ENCODE peak calls at places on chromosomes 5 and 9, in eight cellular contexts. One of them, this sample, is unnamed.

GRCh38 chr5:139296862-139297326 is 3.4 kb downstream of the MATR3 start:
- DNase-seq in ovary: no peak
- DNase-seq in tibial nerve: no peak
- DNase-seq in effector memory CD4-positive, alpha-beta T cell: no peak
- DNase-seq in tibial artery: no peak
- DNase-seq in ascending aorta: no peak
- DNase-seq in PC-9: no peak
- DNase-seq in CD8-positive, alpha-beta T cell: no peak
- DNase-seq in this sample: no peak

GRCh38 chr9:107172160-107172978 is 110.7 kb upstream of the RAD23B start:
- DNase-seq in ovary: peak; percentile 81
- DNase-seq in tibial nerve: peak; percentile 64
- DNase-seq in effector memory CD4-positive, alpha-beta T cell: peak; percentile 27
- DNase-seq in tibial artery: peak; percentile 78
- DNase-seq in ascending aorta: no peak
- DNase-seq in PC-9: peak; percentile 71
- DNase-seq in CD8-positive, alpha-beta T cell: peak; percentile 55
- DNase-seq in this sample: peak; percentile 64

GRCh38 chr9:25658587-25658986 is 19.7 kb downstream of the TUSC1 start:
- DNase-seq in ovary: no peak
- DNase-seq in tibial nerve: no peak
- DNase-seq in effector memory CD4-positive, alpha-beta T cell: no peak
- DNase-seq in tibial artery: no peak
- DNase-seq in ascending aorta: no peak
- DNase-seq in PC-9: no peak
- DNase-seq in CD8-positive, alpha-beta T cell: no peak
- DNase-seq in this sample: no peak

GRCh38 chr5:179610109-179610902 is 13.2 kb downstream of the HNRNPH1 start:
- DNase-seq in ovary: peak; percentile 36
- DNase-seq in tibial nerve: no peak
- DNase-seq in effector memory CD4-positive, alpha-beta T cell: no peak
- DNase-seq in tibial artery: peak; percentile 68
- DNase-seq in ascending aorta: no peak
- DNase-seq in PC-9: no peak
- DNase-seq in CD8-positive, alpha-beta T cell: no peak
- DNase-seq in this sample: no peak

GRCh38 chr5:153883829-153884228 is 154.9 kb downstream of the FAM114A2 start:
- DNase-seq in ovary: no peak
- DNase-seq in tibial nerve: no peak
- DNase-seq in effector memory CD4-positive, alpha-beta T cell: no peak
- DNase-seq in tibial artery: no peak
- DNase-seq in ascending aorta: no peak
- DNase-seq in PC-9: no peak
- DNase-seq in CD8-positive, alpha-beta T cell: no peak
- DNase-seq in this sample: no peak

GRCh38 chr5:117455236-117456233 is 880.9 kb upstream of the SEMA6A start:
- DNase-seq in ovary: peak; percentile 31
- DNase-seq in tibial nerve: no peak
- DNase-seq in effector memory CD4-positive, alpha-beta T cell: no peak
- DNase-seq in tibial artery: no peak
- DNase-seq in ascending aorta: no peak
- DNase-seq in PC-9: peak; percentile 27
- DNase-seq in CD8-positive, alpha-beta T cell: no peak
- DNase-seq in this sample: no peak

GRCh38 chr9:101915479-101915878 is 177.0 kb upstream of the GRIN3A start:
- DNase-seq in ovary: no peak
- DNase-seq in tibial nerve: no peak
- DNase-seq in effector memory CD4-positive, alpha-beta T cell: no peak
- DNase-seq in tibial artery: no peak
- DNase-seq in ascending aorta: no peak
- DNase-seq in PC-9: no peak
- DNase-seq in CD8-positive, alpha-beta T cell: no peak
- DNase-seq in this sample: no peak

GRCh38 chr5:89320441-89320840 is 437.5 kb upstream of the MEF2C start:
- DNase-seq in ovary: no peak
- DNase-seq in tibial nerve: no peak
- DNase-seq in effector memory CD4-positive, alpha-beta T cell: no peak
- DNase-seq in tibial artery: no peak
- DNase-seq in ascending aorta: no peak
- DNase-seq in PC-9: no peak
- DNase-seq in CD8-positive, alpha-beta T cell: no peak
- DNase-seq in this sample: no peak

GRCh38 chr9:91360551-91361293 is 996 bp downstream of the AUH start:
- DNase-seq in ovary: no peak
- DNase-seq in tibial nerve: no peak
- DNase-seq in effector memory CD4-positive, alpha-beta T cell: no peak
- DNase-seq in tibial artery: no peak
- DNase-seq in ascending aorta: no peak
- DNase-seq in PC-9: no peak
- DNase-seq in CD8-positive, alpha-beta T cell: no peak
- DNase-seq in this sample: peak; percentile 19

GRCh38 chr5:137619191-137619870 is 116.6 kb downstream of the KLHL3 start:
- DNase-seq in ovary: peak; percentile 54
- DNase-seq in tibial nerve: no peak
- DNase-seq in effector memory CD4-positive, alpha-beta T cell: no peak
- DNase-seq in tibial artery: peak; percentile 85
- DNase-seq in ascending aorta: no peak
- DNase-seq in PC-9: peak; percentile 76
- DNase-seq in CD8-positive, alpha-beta T cell: no peak
- DNase-seq in this sample: peak; percentile 91

GRCh38 chr5:79792518-79792917 is 102.9 kb downstream of the CMYA5 start:
- DNase-seq in ovary: no peak
- DNase-seq in tibial nerve: no peak
- DNase-seq in effector memory CD4-positive, alpha-beta T cell: no peak
- DNase-seq in tibial artery: no peak
- DNase-seq in ascending aorta: no peak
- DNase-seq in PC-9: no peak
- DNase-seq in CD8-positive, alpha-beta T cell: no peak
- DNase-seq in this sample: no peak

GRCh38 chr5:139126711-139127111 is 71.5 kb downstream of the SIL1 start:
- DNase-seq in ovary: peak; percentile 60
- DNase-seq in tibial nerve: no peak
- DNase-seq in effector memory CD4-positive, alpha-beta T cell: no peak
- DNase-seq in tibial artery: no peak
- DNase-seq in ascending aorta: no peak
- DNase-seq in PC-9: no peak
- DNase-seq in CD8-positive, alpha-beta T cell: no peak
- DNase-seq in this sample: no peak

GRCh38 chr5:65020492-65020891 is 251.8 kb downstream of the CWC27 start:
- DNase-seq in ovary: no peak
- DNase-seq in tibial nerve: no peak
- DNase-seq in effector memory CD4-positive, alpha-beta T cell: no peak
- DNase-seq in tibial artery: no peak
- DNase-seq in ascending aorta: no peak
- DNase-seq in PC-9: no peak
- DNase-seq in CD8-positive, alpha-beta T cell: no peak
- DNase-seq in this sample: peak; percentile 6

GRCh38 chr9:121807918-121808278 is 156.5 kb downstream of the DAB2IP start:
- DNase-seq in ovary: no peak
- DNase-seq in tibial nerve: no peak
- DNase-seq in effector memory CD4-positive, alpha-beta T cell: no peak
- DNase-seq in tibial artery: no peak
- DNase-seq in ascending aorta: no peak
- DNase-seq in PC-9: no peak
- DNase-seq in CD8-positive, alpha-beta T cell: no peak
- DNase-seq in this sample: no peak

GRCh38 chr5:81761970-81762369 is 11.1 kb upstream of the SSBP2 start:
- DNase-seq in ovary: no peak
- DNase-seq in tibial nerve: no peak
- DNase-seq in effector memory CD4-positive, alpha-beta T cell: no peak
- DNase-seq in tibial artery: no peak
- DNase-seq in ascending aorta: no peak
- DNase-seq in PC-9: no peak
- DNase-seq in CD8-positive, alpha-beta T cell: no peak
- DNase-seq in this sample: no peak

GRCh38 chr5:27414099-27414498 is 375.7 kb upstream of the CDH9 start:
- DNase-seq in ovary: no peak
- DNase-seq in tibial nerve: no peak
- DNase-seq in effector memory CD4-positive, alpha-beta T cell: no peak
- DNase-seq in tibial artery: no peak
- DNase-seq in ascending aorta: no peak
- DNase-seq in PC-9: no peak
- DNase-seq in CD8-positive, alpha-beta T cell: no peak
- DNase-seq in this sample: no peak

GRCh38 chr9:385818-386398 is 171.2 kb downstream of the DOCK8 start:
- DNase-seq in ovary: peak; percentile 42
- DNase-seq in tibial nerve: no peak
- DNase-seq in effector memory CD4-positive, alpha-beta T cell: no peak
- DNase-seq in tibial artery: no peak
- DNase-seq in ascending aorta: no peak
- DNase-seq in PC-9: peak; percentile 52
- DNase-seq in CD8-positive, alpha-beta T cell: no peak
- DNase-seq in this sample: no peak

GRCh38 chr5:110853267-110853666 is 114.5 kb downstream of the SLC25A46 start:
- DNase-seq in ovary: no peak
- DNase-seq in tibial nerve: no peak
- DNase-seq in effector memory CD4-positive, alpha-beta T cell: no peak
- DNase-seq in tibial artery: no peak
- DNase-seq in ascending aorta: no peak
- DNase-seq in PC-9: no peak
- DNase-seq in CD8-positive, alpha-beta T cell: no peak
- DNase-seq in this sample: no peak

GRCh38 chr9:36151306-36152210 is 15.0 kb downstream of the GLIPR2 start:
- DNase-seq in ovary: no peak
- DNase-seq in tibial nerve: no peak
- DNase-seq in effector memory CD4-positive, alpha-beta T cell: peak; percentile 84
- DNase-seq in tibial artery: peak; percentile 77
- DNase-seq in ascending aorta: peak; percentile 59
- DNase-seq in PC-9: no peak
- DNase-seq in CD8-positive, alpha-beta T cell: peak; percentile 87
- DNase-seq in this sample: peak; percentile 70

GRCh38 chr5:69275563-69275962 is 40.9 kb downstream of the CDK7 start:
- DNase-seq in ovary: no peak
- DNase-seq in tibial nerve: no peak
- DNase-seq in effector memory CD4-positive, alpha-beta T cell: no peak
- DNase-seq in tibial artery: no peak
- DNase-seq in ascending aorta: no peak
- DNase-seq in PC-9: no peak
- DNase-seq in CD8-positive, alpha-beta T cell: no peak
- DNase-seq in this sample: no peak

GRCh38 chr9:131461166-131461565 is 41.6 kb upstream of the POMT1 start:
- DNase-seq in ovary: peak; percentile 15
- DNase-seq in tibial nerve: no peak
- DNase-seq in effector memory CD4-positive, alpha-beta T cell: no peak
- DNase-seq in tibial artery: no peak
- DNase-seq in ascending aorta: no peak
- DNase-seq in PC-9: no peak
- DNase-seq in CD8-positive, alpha-beta T cell: no peak
- DNase-seq in this sample: no peak

GRCh38 chr5:31748502-31749172 is 109.7 kb downstream of the PDZD2 start:
- DNase-seq in ovary: no peak
- DNase-seq in tibial nerve: no peak
- DNase-seq in effector memory CD4-positive, alpha-beta T cell: no peak
- DNase-seq in tibial artery: no peak
- DNase-seq in ascending aorta: no peak
- DNase-seq in PC-9: no peak
- DNase-seq in CD8-positive, alpha-beta T cell: no peak
- DNase-seq in this sample: no peak

GRCh38 chr5:31755299-31756053 is 116.5 kb downstream of the PDZD2 start:
- DNase-seq in ovary: no peak
- DNase-seq in tibial nerve: no peak
- DNase-seq in effector memory CD4-positive, alpha-beta T cell: no peak
- DNase-seq in tibial artery: no peak
- DNase-seq in ascending aorta: no peak
- DNase-seq in PC-9: no peak
- DNase-seq in CD8-positive, alpha-beta T cell: no peak
- DNase-seq in this sample: no peak

GRCh38 chr5:31750215-31750614 is 111.3 kb downstream of the PDZD2 start:
- DNase-seq in ovary: no peak
- DNase-seq in tibial nerve: no peak
- DNase-seq in effector memory CD4-positive, alpha-beta T cell: no peak
- DNase-seq in tibial artery: no peak
- DNase-seq in ascending aorta: no peak
- DNase-seq in PC-9: no peak
- DNase-seq in CD8-positive, alpha-beta T cell: no peak
- DNase-seq in this sample: no peak

GRCh38 chr5:31753700-31754461 is 115.0 kb downstream of the PDZD2 start:
- DNase-seq in ovary: no peak
- DNase-seq in tibial nerve: no peak
- DNase-seq in effector memory CD4-positive, alpha-beta T cell: no peak
- DNase-seq in tibial artery: no peak
- DNase-seq in ascending aorta: no peak
- DNase-seq in PC-9: no peak
- DNase-seq in CD8-positive, alpha-beta T cell: no peak
- DNase-seq in this sample: no peak

DNA sequence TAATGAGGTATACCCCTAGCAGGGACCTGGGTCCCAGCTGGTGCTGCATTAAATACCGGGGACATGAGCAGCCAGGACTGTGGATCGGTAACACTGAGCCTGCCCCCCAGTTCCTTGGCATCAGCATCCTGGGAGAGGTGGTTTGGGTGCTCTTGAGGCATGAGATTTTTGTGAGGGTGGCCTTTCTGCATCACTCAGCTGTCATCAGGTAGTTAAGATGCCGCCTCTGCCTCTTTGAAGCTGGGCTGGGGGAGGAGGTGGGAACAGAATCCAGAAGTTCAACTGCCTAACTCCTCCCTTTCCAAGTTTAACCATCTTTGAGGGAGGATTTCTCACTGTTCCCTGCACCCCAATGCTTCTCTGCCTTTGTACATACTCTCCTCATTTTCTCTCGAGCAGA is 112.7 kb downstream of the PDZD2 start:
- DNase-seq in ovary: no peak
- DNase-seq in tibial nerve: no peak
- DNase-seq in effector memory CD4-positive, alpha-beta T cell: no peak
- DNase-seq in tibial artery: no peak
- DNase-seq in ascending aorta: no peak
- DNase-seq in PC-9: no peak
- DNase-seq in CD8-positive, alpha-beta T cell: no peak
- DNase-seq in this sample: no peak
- H3K4me1 ChIP-seq in ovary: no peaks in the 10 kb centered on the region
- H3K4me1 ChIP-seq in tibial nerve: no peaks in the 10 kb centered on the region
- H3K4me1 ChIP-seq in effector memory CD4-positive, alpha-beta T cell: no peaks in the 10 kb centered on the region
- H3K4me1 ChIP-seq in tibial artery: no peaks in the 10 kb centered on the region
- H3K4me1 ChIP-seq in ascending aorta: no peaks in the 10 kb centered on the region
- H3K4me1 ChIP-seq in PC-9: no peaks in the 10 kb centered on the region
- H3K4me1 ChIP-seq in CD8-positive, alpha-beta T cell: no peaks in the 10 kb centered on the region
- H3K4me1 ChIP-seq in this sample: no peaks in the 10 kb centered on the region

GRCh38 chr9:88380118-88380517 is 8.1 kb upstream of the SPIN1 start:
- DNase-seq in ovary: no peak
- DNase-seq in tibial nerve: no peak
- DNase-seq in effector memory CD4-positive, alpha-beta T cell: no peak
- DNase-seq in tibial artery: no peak
- DNase-seq in ascending aorta: no peak
- DNase-seq in PC-9: no peak
- DNase-seq in CD8-positive, alpha-beta T cell: no peak
- DNase-seq in this sample: no peak
- H3K4me1 ChIP-seq in ovary: no peaks in the 10 kb centered on the region
- H3K4me1 ChIP-seq in tibial nerve: no peaks in the 10 kb centered on the region
- H3K4me1 ChIP-seq in effector memory CD4-positive, alpha-beta T cell: no peaks in the 10 kb centered on the region
- H3K4me1 ChIP-seq in tibial artery: no peaks in the 10 kb centered on the region
- H3K4me1 ChIP-seq in ascending aorta: no peaks in the 10 kb centered on the region
- H3K4me1 ChIP-seq in PC-9: no peaks in the 10 kb centered on the region
- H3K4me1 ChIP-seq in CD8-positive, alpha-beta T cell: no peaks in the 10 kb centered on the region
- H3K4me1 ChIP-seq in this sample: no peaks in the 10 kb centered on the region

GRCh38 chr5:141597394-141597793 is 21.4 kb downstream of the DIAPH1 start:
- DNase-seq in ovary: no peak
- DNase-seq in tibial nerve: no peak
- DNase-seq in effector memory CD4-positive, alpha-beta T cell: no peak
- DNase-seq in tibial artery: no peak
- DNase-seq in ascending aorta: no peak
- DNase-seq in PC-9: no peak
- DNase-seq in CD8-positive, alpha-beta T cell: no peak
- DNase-seq in this sample: no peak
- H3K4me1 ChIP-seq in ovary: no peaks in the 10 kb centered on the region
- H3K4me1 ChIP-seq in tibial nerve: no peaks in the 10 kb centered on the region
- H3K4me1 ChIP-seq in effector memory CD4-positive, alpha-beta T cell: peaks cover 48% of the 10 kb centered on the region
- H3K4me1 ChIP-seq in tibial artery: peaks cover 19% of the 10 kb centered on the region
- H3K4me1 ChIP-seq in ascending aorta: peaks cover 7% of the 10 kb centered on the region
- H3K4me1 ChIP-seq in PC-9: no peaks in the 10 kb centered on the region
- H3K4me1 ChIP-seq in CD8-positive, alpha-beta T cell: peaks cover 67% of the 10 kb centered on the region
- H3K4me1 ChIP-seq in this sample: no peaks in the 10 kb centered on the region

GRCh38 chr9:127971357-127972315 is 9.2 kb downstream of the EEIG1 start:
- DNase-seq in ovary: peak; percentile 47
- DNase-seq in tibial nerve: no peak
- DNase-seq in effector memory CD4-positive, alpha-beta T cell: no peak
- DNase-seq in tibial artery: no peak
- DNase-seq in ascending aorta: no peak
- DNase-seq in PC-9: no peak
- DNase-seq in CD8-positive, alpha-beta T cell: no peak
- DNase-seq in this sample: no peak
- H3K4me1 ChIP-seq in ovary: peaks cover 83% of the 10 kb centered on the region
- H3K4me1 ChIP-seq in tibial nerve: peaks cover 100% of the 10 kb centered on the region
- H3K4me1 ChIP-seq in effector memory CD4-positive, alpha-beta T cell: peaks cover 98% of the 10 kb centered on the region
- H3K4me1 ChIP-seq in tibial artery: peaks cover 91% of the 10 kb centered on the region
- H3K4me1 ChIP-seq in ascending aorta: peaks cover 53% of the 10 kb centered on the region
- H3K4me1 ChIP-seq in PC-9: peaks cover 97% of the 10 kb centered on the region
- H3K4me1 ChIP-seq in CD8-positive, alpha-beta T cell: peaks cover 94% of the 10 kb centered on the region
- H3K4me1 ChIP-seq in this sample: peaks cover 23% of the 10 kb centered on the region